ENCODE peak calls at places on chromosome 19, in nine cellular contexts. One of them, this sample, is unnamed.

GRCh38 chr19:2474232-2475017 is 1.5 kb upstream of the GADD45B start:
- DNase-seq in CD4-positive, alpha-beta memory T cell: peak
- DNase-seq in NCI-H460: peak
- DNase-seq in fibroblast of the conjunctiva: peak
- DNase-seq in A673: peak
- DNase-seq in EH: peak
- DNase-seq in activated gamma-delta T cell: peak
- DNase-seq in lower leg skin: peak
- DNase-seq in GM04504: no peak
- DNase-seq in this sample: peak

GRCh38 chr19:54391589-54392061 is 23.6 kb upstream of the TTYH1 start:
- DNase-seq in CD4-positive, alpha-beta memory T cell: no peak
- DNase-seq in NCI-H460: no peak
- DNase-seq in fibroblast of the conjunctiva: no peak
- DNase-seq in A673: peak
- DNase-seq in EH: no peak
- DNase-seq in activated gamma-delta T cell: no peak
- DNase-seq in lower leg skin: no peak
- DNase-seq in GM04504: no peak
- DNase-seq in this sample: no peak

GRCh38 chr19:44729516-44730033 is 18.9 kb upstream of the BCL3 start:
- DNase-seq in CD4-positive, alpha-beta memory T cell: no peak
- DNase-seq in NCI-H460: no peak
- DNase-seq in fibroblast of the conjunctiva: no peak
- DNase-seq in A673: no peak
- DNase-seq in EH: no peak
- DNase-seq in activated gamma-delta T cell: no peak
- DNase-seq in lower leg skin: no peak
- DNase-seq in GM04504: no peak
- DNase-seq in this sample: no peak

GRCh38 chr19:33392341-33393285 is 19.1 kb downstream of the CEBPG start:
- DNase-seq in CD4-positive, alpha-beta memory T cell: no peak
- DNase-seq in NCI-H460: no peak
- DNase-seq in fibroblast of the conjunctiva: no peak
- DNase-seq in A673: no peak
- DNase-seq in EH: no peak
- DNase-seq in activated gamma-delta T cell: no peak
- DNase-seq in lower leg skin: peak
- DNase-seq in GM04504: no peak
- DNase-seq in this sample: no peak

GRCh38 chr19:18097217-18097992 is at the start of gene MAST3:
- DNase-seq in CD4-positive, alpha-beta memory T cell: peak
- DNase-seq in NCI-H460: peak
- DNase-seq in fibroblast of the conjunctiva: peak
- DNase-seq in A673: peak
- DNase-seq in EH: peak
- DNase-seq in activated gamma-delta T cell: peak
- DNase-seq in lower leg skin: peak
- DNase-seq in GM04504: no peak
- DNase-seq in this sample: no peak

GRCh38 chr19:16188521-16188920 is 3.3 kb downstream of the FAM32A start:
- DNase-seq in CD4-positive, alpha-beta memory T cell: no peak
- DNase-seq in NCI-H460: no peak
- DNase-seq in fibroblast of the conjunctiva: no peak
- DNase-seq in A673: no peak
- DNase-seq in EH: no peak
- DNase-seq in activated gamma-delta T cell: no peak
- DNase-seq in lower leg skin: no peak
- DNase-seq in GM04504: no peak
- DNase-seq in this sample: no peak

GRCh38 chr19:49896863-49897621 is at the start of gene IL4I1:
- DNase-seq in CD4-positive, alpha-beta memory T cell: peak
- DNase-seq in NCI-H460: no peak
- DNase-seq in fibroblast of the conjunctiva: no peak
- DNase-seq in A673: no peak
- DNase-seq in EH: peak
- DNase-seq in activated gamma-delta T cell: peak
- DNase-seq in lower leg skin: no peak
- DNase-seq in GM04504: no peak
- DNase-seq in this sample: no peak

GRCh38 chr19:45528149-45528743 is 21.0 kb downstream of the VASP start:
- DNase-seq in CD4-positive, alpha-beta memory T cell: no peak
- DNase-seq in NCI-H460: no peak
- DNase-seq in fibroblast of the conjunctiva: no peak
- DNase-seq in A673: peak
- DNase-seq in EH: peak
- DNase-seq in activated gamma-delta T cell: no peak
- DNase-seq in lower leg skin: no peak
- DNase-seq in GM04504: no peak
- DNase-seq in this sample: no peak

GRCh38 chr19:45547965-45548609 is 36.5 kb downstream of the OPA3 start:
- DNase-seq in CD4-positive, alpha-beta memory T cell: no peak
- DNase-seq in NCI-H460: peak
- DNase-seq in fibroblast of the conjunctiva: no peak
- DNase-seq in A673: peak
- DNase-seq in EH: peak
- DNase-seq in activated gamma-delta T cell: no peak
- DNase-seq in lower leg skin: peak
- DNase-seq in GM04504: peak
- DNase-seq in this sample: peak

GRCh38 chr19:13621413-13621812 is 115.1 kb upstream of the CACNA1A start:
- DNase-seq in CD4-positive, alpha-beta memory T cell: no peak
- DNase-seq in NCI-H460: peak
- DNase-seq in fibroblast of the conjunctiva: peak
- DNase-seq in A673: peak
- DNase-seq in EH: peak
- DNase-seq in activated gamma-delta T cell: no peak
- DNase-seq in lower leg skin: no peak
- DNase-seq in GM04504: peak
- DNase-seq in this sample: peak

GRCh38 chr19:35015576-35016351 is 14.5 kb upstream of the SCN1B start:
- DNase-seq in CD4-positive, alpha-beta memory T cell: no peak
- DNase-seq in NCI-H460: no peak
- DNase-seq in fibroblast of the conjunctiva: peak
- DNase-seq in A673: no peak
- DNase-seq in EH: no peak
- DNase-seq in activated gamma-delta T cell: no peak
- DNase-seq in lower leg skin: no peak
- DNase-seq in GM04504: no peak
- DNase-seq in this sample: no peak

GRCh38 chr19:30178721-30179402 is 193.3 kb upstream of the ZNF536 start:
- DNase-seq in CD4-positive, alpha-beta memory T cell: no peak
- DNase-seq in NCI-H460: no peak
- DNase-seq in fibroblast of the conjunctiva: no peak
- DNase-seq in A673: no peak
- DNase-seq in EH: no peak
- DNase-seq in activated gamma-delta T cell: no peak
- DNase-seq in lower leg skin: no peak
- DNase-seq in GM04504: no peak
- DNase-seq in this sample: no peak

This sample was measured in HFFc6.